ENCODE peak calls at places on chromosome 7, in six cellular contexts. N is SK-N-SH, Z is uterus, M is IMR-90, G is fibroblast of mammary gland, S is HCT116. P is an unnamed sample.
A peak's percentile ranks its signal among the peaks of the same experiment; 100 is the strongest.

GRCh38 chr7:102431617-102432298 is 1.6 kb upstream of the ORAI2 start:
- DNase-seq in S (no peak), M (no peak), G (no peak), N (no peak), Z (no peak), P (peak; percentile 42)

GRCh38 chr7:2876031-2876862 is 32.1 kb upstream of the GNA12 start:
- DNase-seq in M (peak; percentile 87), Z (no peak), S (no peak), G (peak; percentile 87), N (peak; percentile 66), P (peak; percentile 68)

GRCh38 chr7:20778063-20778721 is 8.5 kb downstream of the SP8 start:
- DNase-seq in G (no peak), S (no peak), Z (no peak), N (peak; percentile 88), M (no peak), P (peak; percentile 91)

GRCh38 chr7:80498481-80499349 is 13.1 kb downstream of the GNAT3 start:
- DNase-seq in G (peak; percentile 70), M (peak; percentile 71), N (no peak), S (peak; percentile 1), Z (no peak), P (no peak)

GRCh38 chr7:119720541-119720940 is 552.4 kb upstream of the KCND2 start:
- DNase-seq in N (no peak), M (peak; percentile 84), G (peak; percentile 94), Z (no peak), S (peak; percentile 32), P (no peak)

GRCh38 chr7:70835658-70836057 is 296.3 kb upstream of the GALNT17 start:
- DNase-seq in N (no peak), M (no peak), S (no peak), G (no peak), Z (no peak), P (no peak)

GRCh38 chr7:150370612-150371071 is 2.0 kb downstream of the REPIN1 start:
- DNase-seq in N (no peak), Z (no peak), G (no peak), S (no peak), M (peak; percentile 80), P (no peak)

GRCh38 chr7:117444646-117445045 is 17.4 kb upstream of the ASZ1 start:
- DNase-seq in M (no peak), Z (no peak), S (no peak), G (no peak), N (no peak), P (no peak)

GRCh38 chr7:134873253-134873652 is 93.8 kb downstream of the CALD1 start:
- DNase-seq in S (no peak), M (peak; percentile 47), G (peak; percentile 78), Z (no peak), N (no peak), P (no peak)

GRCh38 chr7:142481548-142481947 is 223.7 kb upstream of the PRSS58 start:
- DNase-seq in M (peak; percentile 53), S (no peak), N (no peak), Z (no peak), G (no peak), P (peak; percentile 32)

GRCh38 chr7:81690251-81690650 is 79.6 kb downstream of the HGF start:
- DNase-seq in N (no peak), S (no peak), G (peak; percentile 78), M (no peak), Z (no peak), P (peak; percentile 0)

GRCh38 chr7:105222953-105223352 is 165.8 kb downstream of the SRPK2 start:
- DNase-seq in N (no peak), M (no peak), G (no peak), S (no peak), Z (no peak), P (no peak)

GRCh38 chr7:28921822-28922221 is 36.3 kb downstream of the TRIL start:
- DNase-seq in G (peak; percentile 70), S (peak; percentile 67), Z (peak; percentile 22), N (peak; percentile 84), M (peak; percentile 68), P (peak; percentile 55)
- H3K4me3 ChIP-seq in G (no peak overlapping the region), S (no peak overlapping the region), Z (no peak overlapping the region), N (peak overlapping the region; percentile 6), M (no peak overlapping the region), P (no peak overlapping the region)

GRCh38 chr7:4879401-4880081 is 4.0 kb downstream of the RADIL start:
- DNase-seq in Z (no peak), N (no peak), M (no peak), G (no peak), S (no peak), P (no peak)
- H3K4me3 ChIP-seq in Z (no peak overlapping the region), N (no peak overlapping the region), M (no peak overlapping the region), G (no peak overlapping the region), S (no peak overlapping the region), P (no peak overlapping the region)

GRCh38 chr7:157153260-157153659 is 14.5 kb downstream of the UBE3C start:
- DNase-seq in Z (no peak), N (no peak), S (no peak), G (peak; percentile 31), M (no peak), P (no peak)
- H3K4me3 ChIP-seq in Z (no peak overlapping the region), N (no peak overlapping the region), S (no peak overlapping the region), G (no peak overlapping the region), M (no peak overlapping the region), P (no peak overlapping the region)

GRCh38 chr7:122136033-122136432 is 8.0 kb downstream of the AASS start:
- DNase-seq in S (no peak), N (no peak), M (no peak), Z (no peak), G (peak; percentile 8), P (no peak)
- H3K4me3 ChIP-seq in S (no peak overlapping the region), N (no peak overlapping the region), M (no peak overlapping the region), Z (no peak overlapping the region), G (no peak overlapping the region), P (no peak overlapping the region)

GRCh38 chr7:95691464-95691863 is 80.9 kb upstream of the DYNC1I1 start:
- DNase-seq in G (no peak), N (no peak), Z (no peak), M (no peak), S (no peak), P (no peak)

GRCh38 chr7:95688931-95689453 is 83.4 kb upstream of the DYNC1I1 start:
- DNase-seq in G (peak; percentile 56), Z (no peak), N (no peak), S (no peak), M (peak; percentile 1), P (no peak)

GRCh38 chr7:95687759-95688343 is 84.5 kb upstream of the DYNC1I1 start:
- DNase-seq in G (peak; percentile 53), S (peak; percentile 48), Z (no peak), M (peak; percentile 26), N (no peak), P (no peak)

GRCh38 chr7:95693551-95694333 is 78.6 kb upstream of the DYNC1I1 start:
- DNase-seq in S (peak; percentile 19), N (no peak), Z (no peak), M (peak; percentile 2), G (peak; percentile 63), P (no peak)

DNA sequence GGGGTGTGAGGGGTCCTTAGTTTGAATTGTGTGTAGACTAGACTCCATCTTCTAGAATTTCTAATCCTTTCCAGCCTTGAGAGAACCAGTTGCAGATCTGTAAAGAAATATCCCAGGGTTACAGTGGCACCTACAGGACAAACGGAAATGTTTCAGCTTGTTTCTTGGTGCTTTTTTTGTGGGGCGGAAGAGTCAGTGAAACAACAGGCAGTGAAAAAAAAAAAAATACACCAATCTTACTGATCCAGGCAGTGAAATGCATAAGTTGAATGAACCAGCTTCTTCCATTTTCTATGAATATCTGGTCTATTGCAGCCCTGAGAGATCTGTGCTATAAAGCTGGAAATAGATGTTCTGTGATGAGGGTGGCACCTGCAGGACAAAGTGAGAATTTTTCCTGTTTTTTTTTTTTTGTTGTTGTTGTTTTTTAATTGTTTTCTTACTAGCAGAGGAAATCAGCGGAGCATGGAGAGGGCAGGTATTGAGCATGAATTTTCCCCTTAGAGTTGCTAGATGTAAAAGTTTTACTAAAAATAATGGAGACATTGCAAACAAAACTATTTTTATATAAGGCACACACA is 81.9 kb upstream of the DYNC1I1 start:
- DNase-seq in G (peak; percentile 63), N (peak; percentile 27), S (peak; percentile 52), Z (no peak), M (peak; percentile 41), P (no peak)
- H3K4me3 ChIP-seq in G (no peak overlapping the region), N (no peak overlapping the region), S (no peak overlapping the region), Z (no peak overlapping the region), M (no peak overlapping the region), P (no peak overlapping the region)

GRCh38 chr7:101426303-101427011 is 63.8 kb downstream of the COL26A1 start:
- DNase-seq in N (no peak), Z (no peak), M (no peak), S (no peak), G (no peak), P (no peak)
- H3K4me3 ChIP-seq in N (no peak overlapping the region), Z (no peak overlapping the region), M (no peak overlapping the region), S (no peak overlapping the region), G (no peak overlapping the region), P (no peak overlapping the region)

P was measured in H7.